ENCODE peak calls at places on chromosomes 4 and X, in seven cellular contexts. X is upper lobe of right lung, F is cardiac muscle cell, O is suprapubic skin, J is AG04450, P is gastrocnemius medialis, T is esophagus squamous epithelium. S is an unnamed sample.

GRCh38 chr4:11297201-11297600 is 131.5 kb downstream of the HS3ST1 start:
- DNase-seq in X (no peak), F (peak; percentile 7), O (no peak), J (no peak), P (no peak), T (no peak), S (no peak)

GRCh38 chr4:69583543-69583942 is 55.9 kb downstream of the UGT2A2 start:
- DNase-seq in X (no peak), F (no peak), O (no peak), J (no peak), P (no peak), T (no peak), S (no peak)

GRCh38 chr4:110400071-110400470 is 75.9 kb upstream of the ENPEP start:
- DNase-seq in X (no peak), F (no peak), O (no peak), J (no peak), P (no peak), T (no peak), S (no peak)

GRCh38 chr4:1802151-1802715 is 9.1 kb downstream of the FGFR3 start:
- DNase-seq in X (no peak), F (peak; percentile 34), O (peak; percentile 82), J (no peak), P (no peak), T (no peak), S (peak; percentile 65)

GRCh38 chr4:149145803-149146202 is 669.8 kb downstream of the IQCM start:
- DNase-seq in X (no peak), F (no peak), O (no peak), J (peak; percentile 59), P (no peak), T (no peak), S (no peak)

GRCh38 chr4:114028071-114028470 is 48.6 kb upstream of the ARSJ start:
- DNase-seq in X (no peak), F (peak; percentile 31), O (no peak), J (no peak), P (no peak), T (no peak), S (no peak)

GRCh38 chr4:6252051-6252450 is 17.6 kb upstream of the WFS1 start:
- DNase-seq in X (no peak), F (no peak), O (no peak), J (no peak), P (no peak), T (no peak), S (no peak)

GRCh38 chr4:84151574-84151973 is 347.5 kb downstream of the NKX6-1 start:
- DNase-seq in X (no peak), F (no peak), O (no peak), J (no peak), P (no peak), T (no peak), S (no peak)

GRCh38 chr4:104571341-104571740 is 76.6 kb upstream of the CXXC4 start:
- DNase-seq in X (no peak), F (no peak), O (no peak), J (no peak), P (no peak), T (no peak), S (no peak)

GRCh38 chrX:387729-388128 is 1.0 kb upstream of the PPP2R3B start:
- DNase-seq in X (no peak), F (no peak), O (no peak), J (no peak), P (no peak), T (no peak), S (no peak)

GRCh38 chr4:123618606-123619005 is 222.0 kb downstream of the SPRY1 start:
- DNase-seq in X (no peak), F (no peak), O (no peak), J (no peak), P (no peak), T (no peak), S (peak; percentile 5)

GRCh38 chr4:4759883-4760282 is 99.6 kb upstream of the MSX1 start:
- DNase-seq in X (no peak), F (no peak), O (no peak), J (no peak), P (no peak), T (no peak), S (no peak)

GRCh38 chrX:7330971-7331746 is 183.2 kb upstream of the PUDP start:
- DNase-seq in X (no peak), F (peak; percentile 55), O (no peak), J (no peak), P (peak; percentile 9), T (no peak), S (no peak)

GRCh38 chr4:42123071-42123644 is 29.3 kb downstream of the BEND4 start:
- DNase-seq in X (no peak), F (no peak), O (no peak), J (no peak), P (no peak), T (no peak), S (no peak)

GRCh38 chr4:139301143-139301820 is at the start of gene NAA15:
- DNase-seq in X (peak; percentile 99), F (peak; percentile 99), O (peak; percentile 99), J (peak; percentile 92), P (peak; percentile 96), T (peak; percentile 84), S (peak; percentile 98)

GRCh38 chrX:103754401-103754800 is 22.2 kb upstream of the PLP1 start:
- DNase-seq in X (no peak), F (no peak), O (no peak), J (no peak), P (no peak), T (no peak), S (no peak)

GRCh38 chrX:123648028-123648810 is 84.6 kb downstream of the THOC2 start:
- DNase-seq in X (peak; percentile 69), F (peak; percentile 69), O (no peak), J (peak; percentile 42), P (no peak), T (no peak), S (peak; percentile 67)

GRCh38 chr4:158282252-158282651 is 72.0 kb downstream of the TMEM144 start:
- DNase-seq in X (no peak), F (peak; percentile 15), O (no peak), J (no peak), P (no peak), T (no peak), S (peak; percentile 9)

GRCh38 chrX:110509778-110510510 is 151.3 kb downstream of the RTL9 start:
- DNase-seq in X (no peak), F (peak; percentile 1), O (no peak), J (no peak), P (no peak), T (no peak), S (peak; percentile 0)

GRCh38 chr4:1336079-1336478 is 10.9 kb upstream of the UVSSA start:
- DNase-seq in X (no peak), F (peak; percentile 52), O (no peak), J (no peak), P (no peak), T (no peak), S (no peak)

GRCh38 chrX:57952320-57952678 is 42.0 kb upstream of the ZXDA start:
- DNase-seq in X (no peak), F (no peak), O (peak; percentile 64), J (no peak), P (no peak), T (no peak), S (no peak)

GRCh38 chrX:102517331-102517730 is 792 bp upstream of the TMSB15A start:
- DNase-seq in X (no peak), F (peak; percentile 3), O (no peak), J (no peak), P (no peak), T (no peak), S (no peak)

GRCh38 chrX:139890991-139891700 is 41.7 kb downstream of the ATP11C start:
- DNase-seq in X (no peak), F (peak; percentile 55), O (no peak), J (peak; percentile 55), P (no peak), T (no peak), S (no peak)

GRCh38 chr4:99483636-99484035 is 27.2 kb upstream of the C4orf17 start:
- DNase-seq in X (no peak), F (no peak), O (no peak), J (no peak), P (no peak), T (no peak), S (no peak)

GRCh38 chr4:92099851-92100250 is 203.9 kb upstream of the GRID2 start:
- DNase-seq in X (no peak), F (peak; percentile 6), O (no peak), J (no peak), P (no peak), T (no peak), S (no peak)

GRCh38 chr4:51958199-51958968 is 61.8 kb downstream of the LRRC66 start:
- DNase-seq in X (no peak), F (no peak), O (no peak), J (no peak), P (no peak), T (no peak), S (no peak)
- H3K27me3 ChIP-seq in X (no peaks in the 10 kb centered on the region), F (no peaks in the 10 kb centered on the region), O (no peaks in the 10 kb centered on the region), J (peaks cover 3% of the 10 kb centered on the region), P (no peaks in the 10 kb centered on the region), T (no peaks in the 10 kb centered on the region), S (no peaks in the 10 kb centered on the region)

GRCh38 chrX:146863566-146863965 is 49.0 kb upstream of the CXorf51A start:
- DNase-seq in X (no peak), F (no peak), O (no peak), J (no peak), P (no peak), T (no peak), S (no peak)
- H3K9me3 ChIP-seq in X (no peaks in the 10 kb centered on the region), F (no peaks in the 10 kb centered on the region), O (no peaks in the 10 kb centered on the region), J (peaks cover 6% of the 10 kb centered on the region), P (no peaks in the 10 kb centered on the region), T (no peaks in the 10 kb centered on the region), S (no peaks in the 10 kb centered on the region)

DNA sequence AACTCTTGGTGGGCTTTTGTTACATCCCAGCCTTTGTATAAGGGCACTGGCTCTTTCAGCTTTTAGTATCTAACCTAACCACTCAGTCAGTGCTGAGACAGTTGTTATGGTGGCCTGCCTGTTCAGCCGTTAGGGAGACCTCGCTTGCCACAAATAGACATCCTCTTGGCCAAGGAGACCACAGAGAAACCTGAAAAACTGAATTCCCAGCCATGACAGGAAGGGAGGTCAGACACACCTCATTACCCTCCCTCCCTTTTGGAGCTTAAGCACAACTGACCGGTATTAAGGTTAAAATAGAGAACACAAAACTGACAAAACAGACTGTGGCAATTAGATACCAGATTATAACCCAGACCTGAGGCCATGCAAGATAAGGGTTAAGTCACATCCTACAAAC is 1639.3 kb downstream of the RPA4 start:
- DNase-seq in X (no peak), F (no peak), O (no peak), J (no peak), P (no peak), T (no peak), S (no peak)
- H3K4me3 ChIP-seq in X (no peak overlapping the region), F (no peak overlapping the region), O (no peak overlapping the region), J (no peak overlapping the region), P (no peak overlapping the region), T (no peak overlapping the region), S (no peak overlapping the region)

GRCh38 chr4:3368841-3369760 is 72.7 kb upstream of the HGFAC start:
- DNase-seq in X (no peak), F (peak; percentile 36), O (no peak), J (no peak), P (no peak), T (no peak), S (no peak)

GRCh38 chr4:3371581-3372001 is 70.2 kb upstream of the HGFAC start:
- DNase-seq in X (no peak), F (peak; percentile 35), O (no peak), J (no peak), P (no peak), T (no peak), S (no peak)

GRCh38 chr4:3372264-3372932 is 69.4 kb upstream of the HGFAC start:
- DNase-seq in X (peak; percentile 60), F (no peak), O (no peak), J (no peak), P (no peak), T (no peak), S (no peak)

GRCh38 chr4:3369781-3370660 is 71.7 kb upstream of the HGFAC start:
- DNase-seq in X (no peak), F (peak; percentile 87), O (no peak), J (peak; percentile 57), P (peak; percentile 50), T (no peak), S (no peak)

GRCh38 chr4:3371038-3371437 is 70.7 kb upstream of the HGFAC start:
- DNase-seq in X (no peak), F (peak; percentile 22), O (no peak), J (no peak), P (no peak), T (no peak), S (no peak)
- H3K27me3 ChIP-seq in X (no peaks in the 10 kb centered on the region), F (peaks cover 24% of the 10 kb centered on the region), O (no peaks in the 10 kb centered on the region), J (no peaks in the 10 kb centered on the region), P (no peaks in the 10 kb centered on the region), T (no peaks in the 10 kb centered on the region), S (no peaks in the 10 kb centered on the region)

S was measured in Caco-2.